ENCODE peak calls at places on chromosomes 5 and 9, in five cellular contexts. One of them, this sample, is unnamed.

GRCh38 chr5:16457853-16458252 is 7.7 kb downstream of the ZNF622 start:
- DNase-seq in fibroblast of pulmonary artery: no peak
- DNase-seq in prostate gland: no peak
- DNase-seq in heart right ventricle: no peak
- DNase-seq in fibroblast of mammary gland: peak
- DNase-seq in this sample: no peak

GRCh38 chr5:89690331-89690730 is 719.2 kb downstream of the CETN3 start:
- DNase-seq in fibroblast of mammary gland: no peak
- DNase-seq in prostate gland: no peak
- DNase-seq in heart right ventricle: no peak
- DNase-seq in fibroblast of pulmonary artery: no peak
- DNase-seq in this sample: no peak

GRCh38 chr5:142590451-142591240 is 95.2 kb downstream of the FGF1 start:
- DNase-seq in fibroblast of pulmonary artery: no peak
- DNase-seq in fibroblast of mammary gland: peak
- DNase-seq in prostate gland: no peak
- DNase-seq in heart right ventricle: no peak
- DNase-seq in this sample: no peak

GRCh38 chr5:54469655-54470054 is 14.2 kb downstream of the HSPB3 start:
- DNase-seq in prostate gland: no peak
- DNase-seq in fibroblast of mammary gland: peak
- DNase-seq in fibroblast of pulmonary artery: no peak
- DNase-seq in heart right ventricle: no peak
- DNase-seq in this sample: no peak

GRCh38 chr9:97773723-97774122 is 76.6 kb upstream of the XPA start:
- DNase-seq in heart right ventricle: peak
- DNase-seq in fibroblast of pulmonary artery: peak
- DNase-seq in prostate gland: no peak
- DNase-seq in fibroblast of mammary gland: peak
- DNase-seq in this sample: peak

GRCh38 chr5:155189981-155190380 is 176.4 kb downstream of the KIF4B start:
- DNase-seq in prostate gland: no peak
- DNase-seq in heart right ventricle: no peak
- DNase-seq in fibroblast of pulmonary artery: no peak
- DNase-seq in fibroblast of mammary gland: no peak
- DNase-seq in this sample: no peak

GRCh38 chr9:130869250-130869649 is 27.4 kb downstream of the QRFP start:
- DNase-seq in fibroblast of mammary gland: peak
- DNase-seq in heart right ventricle: peak
- DNase-seq in fibroblast of pulmonary artery: peak
- DNase-seq in prostate gland: no peak
- DNase-seq in this sample: peak

GRCh38 chr9:72856985-72857631 is 95.7 kb downstream of the ALDH1A1 start:
- DNase-seq in fibroblast of mammary gland: peak
- DNase-seq in prostate gland: peak
- DNase-seq in heart right ventricle: peak
- DNase-seq in fibroblast of pulmonary artery: peak
- DNase-seq in this sample: no peak

GRCh38 chr5:139752506-139753350 is 42.9 kb upstream of the PSD2 start:
- DNase-seq in fibroblast of pulmonary artery: no peak
- DNase-seq in heart right ventricle: no peak
- DNase-seq in fibroblast of mammary gland: peak
- DNase-seq in prostate gland: no peak
- DNase-seq in this sample: peak

GRCh38 chr9:129306318-129306973 is 128.4 kb upstream of the IER5L start:
- DNase-seq in fibroblast of pulmonary artery: no peak
- DNase-seq in heart right ventricle: no peak
- DNase-seq in fibroblast of mammary gland: no peak
- DNase-seq in prostate gland: no peak
- DNase-seq in this sample: no peak

GRCh38 chr5:2017540-2018389 is 135.0 kb upstream of the IRX4 start:
- DNase-seq in heart right ventricle: no peak
- DNase-seq in fibroblast of pulmonary artery: peak
- DNase-seq in fibroblast of mammary gland: peak
- DNase-seq in prostate gland: no peak
- DNase-seq in this sample: no peak

GRCh38 chr5:179258922-179259730 is 86.1 kb downstream of the ADAMTS2 start:
- DNase-seq in fibroblast of mammary gland: peak
- DNase-seq in heart right ventricle: no peak
- DNase-seq in fibroblast of pulmonary artery: peak
- DNase-seq in prostate gland: no peak
- DNase-seq in this sample: peak

GRCh38 chr9:110918316-110919054 is 119.8 kb downstream of the LPAR1 start:
- DNase-seq in heart right ventricle: no peak
- DNase-seq in fibroblast of mammary gland: peak
- DNase-seq in fibroblast of pulmonary artery: peak
- DNase-seq in prostate gland: no peak
- DNase-seq in this sample: peak

GRCh38 chr5:140075371-140075770 is 32.3 kb upstream of the NRG2 start:
- DNase-seq in fibroblast of mammary gland: peak
- DNase-seq in fibroblast of pulmonary artery: peak
- DNase-seq in heart right ventricle: no peak
- DNase-seq in prostate gland: no peak
- DNase-seq in this sample: peak

GRCh38 chr5:111401906-111402305 is 110.4 kb downstream of the STARD4 start:
- DNase-seq in fibroblast of mammary gland: no peak
- DNase-seq in prostate gland: no peak
- DNase-seq in heart right ventricle: no peak
- DNase-seq in fibroblast of pulmonary artery: no peak
- DNase-seq in this sample: no peak

GRCh38 chr9:135663857-135664256 is 748 bp downstream of the LCN9 start:
- DNase-seq in fibroblast of mammary gland: no peak
- DNase-seq in heart right ventricle: no peak
- DNase-seq in prostate gland: no peak
- DNase-seq in fibroblast of pulmonary artery: no peak
- DNase-seq in this sample: no peak

GRCh38 chr5:57383093-57383861 is 99.3 kb downstream of the ACTBL2 start:
- DNase-seq in fibroblast of mammary gland: peak
- DNase-seq in heart right ventricle: peak
- DNase-seq in fibroblast of pulmonary artery: peak
- DNase-seq in prostate gland: no peak
- DNase-seq in this sample: peak

GRCh38 chr5:99763021-99763814 is 772.0 kb upstream of the FAM174A start:
- DNase-seq in heart right ventricle: no peak
- DNase-seq in prostate gland: no peak
- DNase-seq in fibroblast of pulmonary artery: no peak
- DNase-seq in fibroblast of mammary gland: no peak
- DNase-seq in this sample: no peak

GRCh38 chr5:129148-129547 is 37.2 kb downstream of the PLEKHG4B start:
- DNase-seq in fibroblast of mammary gland: no peak
- DNase-seq in prostate gland: no peak
- DNase-seq in fibroblast of pulmonary artery: no peak
- DNase-seq in heart right ventricle: no peak
- DNase-seq in this sample: no peak

GRCh38 chr9:5893591-5894236 is 3.0 kb downstream of the MLANA start:
- DNase-seq in heart right ventricle: no peak
- DNase-seq in prostate gland: no peak
- DNase-seq in fibroblast of mammary gland: no peak
- DNase-seq in fibroblast of pulmonary artery: no peak
- DNase-seq in this sample: no peak

GRCh38 chr9:38178282-38178681 is 109.3 kb upstream of the SHB start:
- DNase-seq in prostate gland: peak
- DNase-seq in heart right ventricle: no peak
- DNase-seq in fibroblast of pulmonary artery: no peak
- DNase-seq in fibroblast of mammary gland: no peak
- DNase-seq in this sample: no peak

GRCh38 chr9:37984672-37985611 is 81.0 kb upstream of the SLC25A51 start:
- DNase-seq in heart right ventricle: peak
- DNase-seq in fibroblast of pulmonary artery: peak
- DNase-seq in fibroblast of mammary gland: peak
- DNase-seq in prostate gland: no peak
- DNase-seq in this sample: peak

GRCh38 chr9:116262421-116262820 is 108.8 kb downstream of the PAPPA start:
- DNase-seq in fibroblast of mammary gland: peak
- DNase-seq in heart right ventricle: no peak
- DNase-seq in fibroblast of pulmonary artery: no peak
- DNase-seq in prostate gland: no peak
- DNase-seq in this sample: no peak

GRCh38 chr5:137672001-137672400 is 63.9 kb downstream of the KLHL3 start:
- DNase-seq in fibroblast of mammary gland: no peak
- DNase-seq in heart right ventricle: no peak
- DNase-seq in fibroblast of pulmonary artery: no peak
- DNase-seq in prostate gland: no peak
- DNase-seq in this sample: no peak

GRCh38 chr5:170275376-170275994 is 22.1 kb downstream of the LCP2 start:
- DNase-seq in heart right ventricle: no peak
- DNase-seq in fibroblast of pulmonary artery: no peak
- DNase-seq in prostate gland: no peak
- DNase-seq in fibroblast of mammary gland: no peak
- DNase-seq in this sample: no peak

GRCh38 chr5:42915306-42915866 is 103.7 kb upstream of the SELENOP start:
- DNase-seq in fibroblast of mammary gland: no peak
- DNase-seq in heart right ventricle: no peak
- DNase-seq in fibroblast of pulmonary artery: no peak
- DNase-seq in prostate gland: no peak
- DNase-seq in this sample: no peak

GRCh38 chr5:42908509-42909488 is 97.1 kb upstream of the SELENOP start:
- DNase-seq in prostate gland: peak
- DNase-seq in fibroblast of mammary gland: peak
- DNase-seq in heart right ventricle: peak
- DNase-seq in fibroblast of pulmonary artery: peak
- DNase-seq in this sample: peak

GRCh38 chr5:42908086-42908485 is 96.4 kb upstream of the SELENOP start:
- DNase-seq in fibroblast of mammary gland: no peak
- DNase-seq in prostate gland: no peak
- DNase-seq in heart right ventricle: no peak
- DNase-seq in fibroblast of pulmonary artery: no peak
- DNase-seq in this sample: no peak

GRCh38 chr5:42912184-42912766 is 100.6 kb upstream of the SELENOP start:
- DNase-seq in fibroblast of pulmonary artery: peak
- DNase-seq in heart right ventricle: no peak
- DNase-seq in fibroblast of mammary gland: peak
- DNase-seq in prostate gland: peak
- DNase-seq in this sample: peak
- H3K4me3 ChIP-seq in fibroblast of pulmonary artery: no peak
- H3K4me3 ChIP-seq in heart right ventricle: no peak
- H3K4me3 ChIP-seq in fibroblast of mammary gland: no peak
- H3K4me3 ChIP-seq in prostate gland: no peak
- H3K4me3 ChIP-seq in this sample: peak

DNA sequence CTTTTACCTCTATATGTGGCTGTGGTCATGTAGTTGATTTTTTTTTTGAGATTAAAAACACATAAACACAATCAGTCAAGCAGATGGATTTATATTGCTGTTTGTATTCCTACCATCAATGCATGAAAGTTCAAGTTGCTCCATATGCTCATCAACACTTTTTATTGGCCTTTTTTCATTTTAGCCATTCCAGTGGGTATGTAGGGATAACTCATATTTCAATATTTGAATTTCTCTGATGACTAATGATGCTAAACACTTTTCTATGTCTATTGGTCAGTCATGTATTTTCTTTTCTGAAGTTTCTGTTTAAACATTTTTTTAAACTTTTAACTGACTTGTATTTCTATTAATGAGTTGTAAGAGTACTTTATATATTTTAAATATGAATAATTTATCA is 445.4 kb upstream of the RGMB start:
- DNase-seq in fibroblast of mammary gland: no peak
- DNase-seq in prostate gland: no peak
- DNase-seq in heart right ventricle: no peak
- DNase-seq in fibroblast of pulmonary artery: no peak
- DNase-seq in this sample: no peak
- H3K4me3 ChIP-seq in fibroblast of mammary gland: no peak
- H3K4me3 ChIP-seq in prostate gland: no peak
- H3K4me3 ChIP-seq in heart right ventricle: no peak
- H3K4me3 ChIP-seq in fibroblast of pulmonary artery: no peak
- H3K4me3 ChIP-seq in this sample: no peak

GRCh38 chr9:137045294-137046093 is 483 bp downstream of the NPDC1 start:
- DNase-seq in fibroblast of pulmonary artery: peak
- DNase-seq in heart right ventricle: no peak
- DNase-seq in fibroblast of mammary gland: peak
- DNase-seq in prostate gland: no peak
- DNase-seq in this sample: peak

GRCh38 chr9:137044042-137044441 is 1.9 kb downstream of the NPDC1 start:
- DNase-seq in prostate gland: no peak
- DNase-seq in heart right ventricle: no peak
- DNase-seq in fibroblast of mammary gland: no peak
- DNase-seq in fibroblast of pulmonary artery: no peak
- DNase-seq in this sample: no peak

GRCh38 chr9:137046094-137046787 is at the start of gene NPDC1:
- DNase-seq in prostate gland: peak
- DNase-seq in heart right ventricle: peak
- DNase-seq in fibroblast of pulmonary artery: peak
- DNase-seq in fibroblast of mammary gland: peak
- DNase-seq in this sample: peak

GRCh38 chr9:137042751-137043727 is 2.9 kb downstream of the NPDC1 start:
- DNase-seq in prostate gland: no peak
- DNase-seq in fibroblast of mammary gland: no peak
- DNase-seq in fibroblast of pulmonary artery: no peak
- DNase-seq in heart right ventricle: peak
- DNase-seq in this sample: no peak

GRCh38 chr9:137044502-137045177 is 1.3 kb downstream of the NPDC1 start:
- DNase-seq in fibroblast of pulmonary artery: no peak
- DNase-seq in fibroblast of mammary gland: no peak
- DNase-seq in prostate gland: no peak
- DNase-seq in heart right ventricle: no peak
- DNase-seq in this sample: peak
- H3K4me3 ChIP-seq in fibroblast of pulmonary artery: peak
- H3K4me3 ChIP-seq in fibroblast of mammary gland: peak
- H3K4me3 ChIP-seq in prostate gland: peak
- H3K4me3 ChIP-seq in heart right ventricle: peak
- H3K4me3 ChIP-seq in this sample: peak

GRCh38 chr9:28056006-28056405 is 482.7 kb upstream of the C9orf72 start:
- DNase-seq in heart right ventricle: no peak
- DNase-seq in prostate gland: no peak
- DNase-seq in fibroblast of mammary gland: peak
- DNase-seq in fibroblast of pulmonary artery: no peak
- DNase-seq in this sample: no peak

GRCh38 chr9:28052104-28052503 is 478.8 kb upstream of the C9orf72 start:
- DNase-seq in prostate gland: no peak
- DNase-seq in fibroblast of mammary gland: no peak
- DNase-seq in fibroblast of pulmonary artery: no peak
- DNase-seq in heart right ventricle: no peak
- DNase-seq in this sample: no peak

GRCh38 chr9:28051559-28051958 is 478.3 kb upstream of the C9orf72 start:
- DNase-seq in fibroblast of mammary gland: no peak
- DNase-seq in fibroblast of pulmonary artery: no peak
- DNase-seq in prostate gland: no peak
- DNase-seq in heart right ventricle: no peak
- DNase-seq in this sample: no peak

GRCh38 chr9:28053378-28053777 is 480.1 kb upstream of the C9orf72 start:
- DNase-seq in fibroblast of pulmonary artery: no peak
- DNase-seq in prostate gland: no peak
- DNase-seq in fibroblast of mammary gland: no peak
- DNase-seq in heart right ventricle: no peak
- DNase-seq in this sample: no peak

DNA sequence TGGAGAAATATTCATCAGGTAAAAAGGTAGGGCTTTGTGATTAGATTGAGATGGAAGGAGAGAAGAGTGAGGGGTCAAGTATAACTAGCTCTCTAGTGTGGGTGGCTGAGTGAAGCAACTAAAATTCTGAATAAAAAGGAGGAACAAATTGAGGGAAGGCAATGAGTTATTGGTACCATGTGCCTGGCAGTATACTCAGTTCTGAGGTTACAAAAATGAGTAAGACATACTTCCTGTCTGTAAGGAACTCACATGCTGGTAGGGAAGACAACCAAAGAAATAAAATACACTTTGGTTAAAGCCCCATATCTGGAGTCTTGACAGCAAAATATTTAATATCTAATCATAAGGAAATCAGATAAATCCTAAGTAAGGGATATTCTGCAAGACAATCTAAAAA is 476.8 kb upstream of the C9orf72 start:
- DNase-seq in prostate gland: no peak
- DNase-seq in fibroblast of pulmonary artery: no peak
- DNase-seq in fibroblast of mammary gland: peak
- DNase-seq in heart right ventricle: no peak
- DNase-seq in this sample: no peak
- H3K4me3 ChIP-seq in prostate gland: no peak
- H3K4me3 ChIP-seq in fibroblast of pulmonary artery: no peak
- H3K4me3 ChIP-seq in fibroblast of mammary gland: no peak
- H3K4me3 ChIP-seq in heart right ventricle: no peak
- H3K4me3 ChIP-seq in this sample: no peak

This sample was measured in MG63.